ENCODE peak calls at places on chromosomes 1 and 21, in five cellular contexts. R is GM12878, T is kidney, E is MM.1S, O is endodermal cell. B is an unnamed sample.

GRCh38 chr1:5920201-5920600 is 72.0 kb downstream of the NPHP4 start:
- DNase-seq in R (no peak), T (no peak), E (no peak), O (no peak), B (no peak)

GRCh38 chr1:101170506-101171050 is 66.2 kb upstream of the S1PR1 start:
- DNase-seq in R (no peak), T (no peak), E (no peak), O (no peak), B (no peak)

GRCh38 chr1:71641013-71641412 is 560.2 kb upstream of the ZRANB2 start:
- DNase-seq in R (no peak), T (no peak), E (no peak), O (no peak), B (no peak)

GRCh38 chr1:10788592-10789006 is 7.8 kb downstream of the CASZ1 start:
- DNase-seq in R (no peak), T (no peak), E (no peak), O (peak; percentile 81), B (peak; percentile 30)

GRCh38 chr1:22284906-22285544 is 142.1 kb upstream of the WNT4 start:
- DNase-seq in R (no peak), T (peak; percentile 32), E (no peak), O (no peak), B (no peak)

GRCh38 chr1:185914089-185914488 is 179.9 kb downstream of the HMCN1 start:
- DNase-seq in R (no peak), T (no peak), E (no peak), O (no peak), B (no peak)

GRCh38 chr1:52157582-52157981 is 15.7 kb downstream of the ZFYVE9 start:
- DNase-seq in R (no peak), T (no peak), E (no peak), O (no peak), B (no peak)

GRCh38 chr1:63855942-63856341 is 82.1 kb downstream of the ROR1 start:
- DNase-seq in R (no peak), T (no peak), E (no peak), O (no peak), B (no peak)

GRCh38 chr1:158203693-158204457 is 23.2 kb downstream of the CD1D start:
- DNase-seq in R (peak; percentile 8), T (no peak), E (peak; percentile 54), O (peak; percentile 58), B (peak; percentile 43)

GRCh38 chr1:22365331-22366295 is 86.0 kb upstream of the ZBTB40 start:
- DNase-seq in R (no peak), T (no peak), E (no peak), O (no peak), B (no peak)

GRCh38 chr1:151049458-151049857 is 1.9 kb downstream of the C1orf56 start:
- DNase-seq in R (no peak), T (no peak), E (no peak), O (no peak), B (no peak)

GRCh38 chr1:114122891-114123621 is 30.6 kb downstream of the SYT6 start:
- DNase-seq in R (no peak), T (no peak), E (no peak), O (no peak), B (no peak)

GRCh38 chr1:46719689-46720088 is 775 bp upstream of the EFCAB14 start:
- DNase-seq in R (no peak), T (no peak), E (no peak), O (no peak), B (peak; percentile 50)

GRCh38 chr1:184296466-184297243 is 90.2 kb upstream of the C1orf21 start:
- DNase-seq in R (no peak), T (peak; percentile 90), E (no peak), O (no peak), B (no peak)

GRCh38 chr1:112762541-112763141 is 47.5 kb upstream of the PPM1J start:
- DNase-seq in R (no peak), T (no peak), E (no peak), O (peak; percentile 60), B (no peak)

GRCh38 chr1:26529655-26530539 is at the start of gene RPS6KA1:
- DNase-seq in R (no peak), T (peak; percentile 83), E (peak; percentile 66), O (peak; percentile 91), B (peak; percentile 65)

GRCh38 chr1:26530898-26531598 is 1.5 kb downstream of the RPS6KA1 start:
- DNase-seq in R (no peak), T (peak; percentile 93), E (no peak), O (peak; percentile 96), B (peak; percentile 92)

GRCh38 chr1:26530540-26530897 is 958 bp downstream of the RPS6KA1 start:
- DNase-seq in R (no peak), T (no peak), E (no peak), O (no peak), B (no peak)

GRCh38 chr1:26533951-26534514 is 4.5 kb downstream of the RPS6KA1 start:
- DNase-seq in R (no peak), T (no peak), E (no peak), O (no peak), B (no peak)

GRCh38 chr1:26531651-26532131 is 2.1 kb downstream of the RPS6KA1 start:
- DNase-seq in R (no peak), T (peak; percentile 88), E (no peak), O (no peak), B (no peak)
- TF ChIP-seq CTCF in R (no peak), T (no peak), E (no peak), O (no peak), B (no peak)

DNA sequence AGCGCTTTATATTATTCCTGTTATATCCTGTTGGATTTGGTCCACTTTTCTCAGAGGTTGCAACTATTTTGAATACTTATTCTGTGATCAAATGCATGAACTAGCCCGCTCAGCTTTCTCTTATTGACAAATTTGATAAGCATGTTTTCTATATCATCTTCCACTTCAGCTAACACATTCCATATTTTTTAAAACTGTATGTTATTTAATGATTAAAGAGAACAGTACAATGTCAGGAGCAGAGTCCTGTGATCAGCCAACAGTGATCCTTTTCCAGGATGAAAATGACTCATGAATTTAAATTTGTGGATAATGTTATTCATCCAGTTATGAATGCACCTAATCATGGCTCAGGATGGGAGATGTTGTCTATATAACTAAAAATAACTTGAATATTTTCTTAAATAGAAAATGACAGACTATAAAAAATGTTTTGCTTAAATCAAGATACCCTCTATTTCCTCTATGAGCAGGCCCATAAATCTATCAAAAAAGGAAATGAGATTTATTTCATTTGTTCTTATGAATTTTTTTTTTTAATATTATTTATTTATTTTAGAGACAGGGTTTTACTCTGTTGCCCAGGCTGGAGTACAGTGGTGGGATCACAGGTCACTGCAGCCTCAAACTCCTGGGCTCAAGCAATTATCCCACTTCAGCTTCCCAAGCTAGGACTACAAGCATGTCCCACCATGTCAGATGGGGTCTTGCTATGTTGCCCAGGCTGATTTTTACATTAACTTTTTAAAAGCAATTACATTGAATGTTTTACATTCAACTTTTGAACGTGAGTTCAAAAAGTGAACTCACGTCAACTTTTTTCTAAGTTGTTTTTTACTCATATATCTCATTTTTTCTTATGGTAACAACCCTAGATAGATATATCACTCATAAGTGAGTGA is 12.5 kb downstream of the BPNT1 start:
- DNase-seq in R (no peak), T (no peak), E (no peak), O (no peak), B (no peak)
- H3K36me3 ChIP-seq in R (no peaks in the 10 kb centered on the region), T (peaks cover 6% of the 10 kb centered on the region), E (no peaks in the 10 kb centered on the region), O (peaks cover 14% of the 10 kb centered on the region), B (no peaks in the 10 kb centered on the region)

GRCh38 chr1:110339040-110339426 is at the start of gene RBM15:
- DNase-seq in R (peak; percentile 100), T (peak; percentile 100), E (peak; percentile 97), O (peak; percentile 99), B (peak; percentile 95)

GRCh38 chr1:110337704-110338199 is 1.4 kb upstream of the RBM15 start:
- DNase-seq in R (no peak), T (peak; percentile 89), E (peak; percentile 41), O (peak; percentile 81), B (peak; percentile 50)

GRCh38 chr1:110340207-110340468 is 961 bp downstream of the RBM15 start:
- DNase-seq in R (no peak), T (no peak), E (no peak), O (no peak), B (peak; percentile 26)

GRCh38 chr1:110339427-110340206 is 440 bp downstream of the RBM15 start:
- DNase-seq in R (no peak), T (peak; percentile 93), E (peak; percentile 41), O (peak; percentile 86), B (peak; percentile 56)

GRCh38 chr1:110338200-110339039 is 757 bp upstream of the RBM15 start:
- DNase-seq in R (peak; percentile 100), T (peak; percentile 98), E (peak; percentile 96), O (peak; percentile 96), B (peak; percentile 93)
- H3K4me1 ChIP-seq in R (peaks cover 5% of the 10 kb centered on the region), T (peaks cover 26% of the 10 kb centered on the region), E (peaks cover 10% of the 10 kb centered on the region), O (peaks cover 23% of the 10 kb centered on the region), B (peaks cover 18% of the 10 kb centered on the region)

DNA sequence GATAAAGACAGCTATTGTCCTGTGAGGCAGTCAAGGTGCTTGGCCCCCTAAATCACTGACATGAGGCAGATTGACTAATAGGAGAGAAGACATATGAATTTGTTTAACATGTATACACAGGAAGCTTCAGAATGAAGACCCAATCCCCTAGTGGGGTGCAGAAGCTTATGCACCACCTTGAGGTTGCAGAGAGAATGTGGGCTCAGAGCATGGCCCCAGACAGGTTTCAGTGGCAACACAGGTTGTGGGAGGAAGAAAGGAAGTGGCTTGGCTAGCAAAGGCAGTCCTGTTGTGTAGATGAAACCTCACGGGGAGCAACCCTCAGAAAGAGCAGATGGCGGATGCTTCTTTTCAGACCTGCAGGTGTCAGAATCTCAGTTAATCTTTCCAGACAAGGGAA is 37.0 kb upstream of the PARP1 start:
- DNase-seq in R (peak; percentile 83), T (no peak), E (peak; percentile 98), O (peak; percentile 52), B (no peak)
- TF ChIP-seq CTCF in R (peak; percentile 58), T (no peak), E (peak; percentile 84), O (peak; percentile 41), B (no peak)

GRCh38 chr1:26772687-26773086 is 15.1 kb upstream of the PIGV start:
- DNase-seq in R (no peak), T (no peak), E (no peak), O (no peak), B (no peak)
- H3K36me3 ChIP-seq in R (peaks cover 53% of the 10 kb centered on the region), T (peaks cover 60% of the 10 kb centered on the region), E (peaks cover 31% of the 10 kb centered on the region), O (peaks cover 97% of the 10 kb centered on the region), B (no peaks in the 10 kb centered on the region)

GRCh38 chr1:202586018-202586821 is 124.0 kb downstream of the SYT2 start:
- DNase-seq in R (peak; percentile 40), T (no peak), E (no peak), O (no peak), B (no peak)
- H3K4me1 ChIP-seq in R (peaks cover 10% of the 10 kb centered on the region), T (peaks cover 16% of the 10 kb centered on the region), E (no peaks in the 10 kb centered on the region), O (peaks cover 47% of the 10 kb centered on the region), B (peaks cover 21% of the 10 kb centered on the region)

GRCh38 chr21:45012661-45013270 is 61.6 kb upstream of the ADARB1 start:
- DNase-seq in R (no peak), T (peak; percentile 63), E (no peak), O (peak; percentile 92), B (no peak)

GRCh38 chr21:45011911-45012660 is 62.3 kb upstream of the ADARB1 start:
- DNase-seq in R (no peak), T (peak; percentile 78), E (no peak), O (peak; percentile 96), B (peak; percentile 97)

GRCh38 chr21:45014747-45015468 is 59.5 kb upstream of the ADARB1 start:
- DNase-seq in R (no peak), T (no peak), E (no peak), O (no peak), B (no peak)

GRCh38 chr21:45011426-45011825 is 63.0 kb upstream of the ADARB1 start:
- DNase-seq in R (no peak), T (peak; percentile 58), E (no peak), O (no peak), B (no peak)

GRCh38 chr21:45013271-45013841 is 61.0 kb upstream of the ADARB1 start:
- DNase-seq in R (no peak), T (peak; percentile 68), E (no peak), O (peak; percentile 75), B (peak; percentile 90)
- TF ChIP-seq CTCF in R (no peak), T (no peak), E (no peak), O (peak; percentile 56), B (no peak)